ENCODE peak calls at places on chromosomes 1 and 21, in ten cellular contexts. A, C, T, G, J, M, I, N, L and U are unnamed samples.

GRCh38 chr1:154935749-154936415 is 637 bp downstream of the PMVK start:
- DNase-seq in N (no peak), L (no peak), I (no peak), G (no peak), T (peak; percentile 28), M (no peak), A (no peak), J (no peak), C (no peak), U (no peak)

GRCh38 chr1:40182956-40183710 is 21.9 kb downstream of the RLF start:
- DNase-seq in G (no peak), M (no peak), J (peak; percentile 13), C (no peak), I (no peak), L (no peak), N (no peak), A (peak; percentile 16), T (peak; percentile 19), U (no peak)

GRCh38 chr1:64082459-64082858 is 121.0 kb upstream of the UBE2U start:
- DNase-seq in T (no peak), M (no peak), I (peak; percentile 55), L (no peak), J (peak; percentile 65), N (peak; percentile 42), G (no peak), C (no peak), A (peak; percentile 82), U (no peak)

GRCh38 chr1:62082456-62083363 is 111.9 kb upstream of the L1TD1 start:
- DNase-seq in C (peak; percentile 19), L (peak; percentile 10), N (peak; percentile 45), I (no peak), G (peak; percentile 24), J (peak; percentile 39), M (no peak), T (peak; percentile 58), A (peak; percentile 48), U (peak; percentile 3)

GRCh38 chr1:19596065-19596718 is 47.9 kb upstream of the NBL1 start:
- DNase-seq in I (no peak), A (no peak), M (no peak), N (peak; percentile 26), T (peak; percentile 22), G (no peak), J (peak; percentile 25), C (no peak), L (no peak), U (peak; percentile 21)

GRCh38 chr1:206035027-206035426 is 11.3 kb upstream of the CTSE start:
- DNase-seq in L (no peak), T (no peak), J (no peak), I (no peak), M (no peak), N (no peak), G (no peak), A (no peak), C (no peak), U (no peak)

GRCh38 chr1:184409011-184409410 is 22.2 kb downstream of the C1orf21 start:
- DNase-seq in I (no peak), G (no peak), C (peak; percentile 29), T (no peak), L (no peak), M (no peak), N (no peak), A (no peak), J (no peak), U (no peak)

GRCh38 chr1:230855886-230856285 is 12.4 kb downstream of the C1orf198 start:
- DNase-seq in J (no peak), L (no peak), A (no peak), C (no peak), N (no peak), M (no peak), I (no peak), G (no peak), T (no peak), U (no peak)

GRCh38 chr1:213830371-213830770 is 157.4 kb upstream of the PROX1 start:
- DNase-seq in G (no peak), I (no peak), A (no peak), L (no peak), N (no peak), J (no peak), C (no peak), M (no peak), T (no peak), U (no peak)

GRCh38 chr21:46598563-46599250 is 6.2 kb downstream of the S100B start:
- DNase-seq in L (no peak), G (no peak), T (no peak), A (no peak), C (no peak), M (no peak), J (no peak), N (no peak), I (no peak), U (no peak)

GRCh38 chr1:248748211-248748610 is 7.3 kb downstream of the LYPD8 start:
- DNase-seq in T (no peak), J (no peak), A (no peak), M (no peak), N (no peak), I (no peak), G (no peak), L (no peak), C (no peak), U (no peak)

GRCh38 chr1:14118691-14119485 is 418.9 kb downstream of the PRDM2 start:
- DNase-seq in N (no peak), G (no peak), L (no peak), C (no peak), T (no peak), A (no peak), J (no peak), M (no peak), I (no peak), U (no peak)

GRCh38 chr1:161185282-161185682 is 8.0 kb upstream of the B4GALT3 start:
- DNase-seq in N (no peak), T (no peak), L (peak; percentile 52), G (peak; percentile 62), M (no peak), J (peak; percentile 29), I (no peak), A (peak; percentile 48), C (peak; percentile 77), U (peak; percentile 72)

GRCh38 chr1:175003521-175003920 is 3.8 kb downstream of the CACYBP start:
- DNase-seq in J (no peak), C (no peak), G (no peak), A (no peak), M (no peak), T (no peak), I (no peak), N (no peak), L (no peak), U (no peak)

GRCh38 chr1:164443166-164443565 is 115.8 kb upstream of the PBX1 start:
- DNase-seq in M (no peak), L (no peak), C (no peak), G (no peak), J (no peak), N (no peak), I (no peak), A (no peak), T (no peak), U (no peak)

GRCh38 chr1:154342836-154343472 is 17.6 kb downstream of the ATP8B2 start:
- DNase-seq in G (peak; percentile 66), J (no peak), T (no peak), A (no peak), L (peak; percentile 54), I (no peak), N (no peak), M (no peak), C (no peak), U (no peak)

GRCh38 chr1:230243583-230244377 is 176.7 kb downstream of the GALNT2 start:
- DNase-seq in T (no peak), A (peak; percentile 45), J (peak; percentile 50), M (peak; percentile 68), I (no peak), L (no peak), C (no peak), G (no peak), N (no peak), U (no peak)

GRCh38 chr1:155989242-155989991 is 11.1 kb upstream of the ARHGEF2 start:
- DNase-seq in A (peak; percentile 67), G (peak; percentile 68), L (peak; percentile 73), I (peak; percentile 42), N (peak; percentile 72), T (peak; percentile 83), M (no peak), J (peak; percentile 65), C (no peak), U (no peak)

GRCh38 chr1:51708911-51709760 is 92.2 kb downstream of the OSBPL9 start:
- DNase-seq in I (no peak), M (no peak), C (no peak), G (no peak), L (no peak), A (no peak), N (no peak), J (no peak), T (no peak), U (no peak)

GRCh38 chr1:38261574-38261973 is 215.0 kb upstream of the POU3F1 start:
- DNase-seq in G (no peak), C (no peak), N (no peak), L (no peak), J (no peak), I (no peak), T (no peak), A (no peak), M (no peak), U (no peak)

GRCh38 chr1:198936371-198937083 is 297.7 kb downstream of the PTPRC start:
- DNase-seq in T (peak; percentile 33), J (peak; percentile 13), N (no peak), L (no peak), A (peak; percentile 62), G (no peak), I (no peak), C (no peak), M (no peak), U (no peak)

GRCh38 chr1:171258429-171258828 is 10.1 kb downstream of the FMO1 start:
- DNase-seq in C (no peak), I (no peak), G (no peak), N (no peak), M (no peak), A (no peak), J (no peak), L (no peak), T (no peak), U (no peak)

GRCh38 chr1:46605242-46605641 is 1.2 kb upstream of the MKNK1 start:
- DNase-seq in M (no peak), N (no peak), C (no peak), G (no peak), J (no peak), I (no peak), L (no peak), T (no peak), A (no peak), U (no peak)

GRCh38 chr21:29299046-29299905 is 554 bp downstream of the BACH1 start:
- DNase-seq in G (peak; percentile 62), N (peak; percentile 19), J (peak; percentile 34), I (no peak), T (peak; percentile 48), L (peak; percentile 63), C (no peak), M (no peak), A (peak; percentile 62), U (peak; percentile 16)

GRCh38 chr1:32101233-32101681 is 6.6 kb upstream of the KPNA6 start:
- DNase-seq in N (peak; percentile 71), C (no peak), M (no peak), J (peak; percentile 66), L (no peak), G (no peak), A (peak; percentile 86), I (peak; percentile 13), T (no peak), U (no peak)

GRCh38 chr1:36108314-36108713 is 16.7 kb downstream of the COL8A2 start:
- DNase-seq in N (no peak), C (peak; percentile 57), T (no peak), L (no peak), A (peak; percentile 64), M (no peak), G (no peak), I (peak; percentile 72), J (peak; percentile 64), U (no peak)

GRCh38 chr1:227756172-227756959 is 21.1 kb downstream of the SNAP47 start:
- DNase-seq in C (no peak), N (no peak), M (no peak), L (no peak), G (no peak), I (no peak), A (no peak), J (no peak), T (no peak), U (no peak)

GRCh38 chr21:35829014-35829525 is 231.3 kb downstream of the SETD4 start:
- DNase-seq in T (no peak), M (no peak), A (peak; percentile 24), I (no peak), G (no peak), C (no peak), L (no peak), N (no peak), J (no peak), U (no peak)